ENCODE peak calls at places on chromosomes 1 and 21, in six cellular contexts. Q, H, E, X, V and B are unnamed samples.

GRCh38 chr1:100622037-100622436 is 84.1 kb downstream of the GPR88 start:
- DNase-seq in Q (peak), H (no peak), E (no peak), X (peak), V (peak), B (no peak)

GRCh38 chr1:92419642-92420041 is 67.1 kb downstream of the GFI1 start:
- DNase-seq in Q (no peak), H (no peak), E (no peak), X (no peak), V (no peak), B (no peak)

GRCh38 chr1:81811757-81812371 is 11.1 kb downstream of the ADGRL2 start:
- DNase-seq in Q (no peak), H (no peak), E (no peak), X (peak), V (no peak), B (no peak)

GRCh38 chr21:38831526-38832467 is 26.1 kb downstream of the ETS2 start:
- DNase-seq in Q (peak), H (peak), E (peak), X (peak), V (peak), B (peak)

GRCh38 chr1:210236840-210237409 is 4.3 kb downstream of the SERTAD4 start:
- DNase-seq in Q (peak), H (no peak), E (no peak), X (peak), V (peak), B (no peak)

GRCh38 chr1:159935719-159936283 is 9.6 kb downstream of the IGSF9 start:
- DNase-seq in Q (no peak), H (no peak), E (no peak), X (no peak), V (no peak), B (no peak)

GRCh38 chr1:226110249-226111108 is 48.0 kb downstream of the H3-3A start:
- DNase-seq in Q (peak), H (peak), E (peak), X (peak), V (peak), B (peak)

GRCh38 chr1:182611787-182612186 is 7.6 kb upstream of the RGS16 start:
- DNase-seq in Q (no peak), H (no peak), E (no peak), X (no peak), V (no peak), B (no peak)

GRCh38 chr1:116878804-116879477 is 30.8 kb upstream of the PTGFRN start:
- DNase-seq in Q (no peak), H (no peak), E (peak), X (peak), V (peak), B (peak)

GRCh38 chr1:153220606-153221303 is 3.4 kb downstream of the PRR9 start:
- DNase-seq in Q (no peak), H (no peak), E (no peak), X (no peak), V (no peak), B (no peak)

GRCh38 chr21:43190544-43191340 is 21.9 kb downstream of the CRYAA start:
- DNase-seq in Q (no peak), H (no peak), E (no peak), X (no peak), V (no peak), B (no peak)

GRCh38 chr1:241408170-241408569 is 51.2 kb upstream of the RGS7 start:
- DNase-seq in Q (no peak), H (no peak), E (no peak), X (peak), V (peak), B (no peak)
- TF ChIP-seq CTCF in Q (no peak), H (no peak), E (no peak), X (peak), V (peak), B (no peak)

DNA sequence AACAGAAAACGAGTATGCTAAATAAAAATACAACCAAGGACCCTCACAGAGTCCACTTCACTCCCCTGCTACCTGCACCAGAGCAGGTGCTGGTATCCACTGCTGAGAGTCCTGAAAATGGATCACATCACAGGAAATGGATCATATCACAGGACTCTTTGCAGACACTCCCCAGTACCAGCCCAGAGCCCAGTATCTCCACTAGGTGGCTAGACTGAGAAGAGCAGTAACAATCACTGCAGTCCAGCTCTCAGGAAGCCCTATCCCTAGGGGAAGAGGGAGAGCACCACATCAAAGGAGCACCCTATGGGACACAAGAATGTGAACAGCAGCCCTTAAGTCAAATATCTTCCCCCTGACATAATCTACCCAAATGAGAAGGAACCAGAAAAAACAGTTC is 28.0 kb downstream of the AGBL4 start:
- DNase-seq in Q (no peak), H (no peak), E (no peak), X (no peak), V (no peak), B (no peak)
- TF ChIP-seq CTCF in Q (no peak), H (no peak), E (peak), X (no peak), V (no peak), B (no peak)

GRCh38 chr1:4825841-4826450 is 171.5 kb downstream of the AJAP1 start:
- DNase-seq in Q (no peak), H (no peak), E (peak), X (no peak), V (no peak), B (peak)
- TF ChIP-seq CTCF in Q (no peak), H (peak), E (peak), X (no peak), V (no peak), B (peak)

DNA sequence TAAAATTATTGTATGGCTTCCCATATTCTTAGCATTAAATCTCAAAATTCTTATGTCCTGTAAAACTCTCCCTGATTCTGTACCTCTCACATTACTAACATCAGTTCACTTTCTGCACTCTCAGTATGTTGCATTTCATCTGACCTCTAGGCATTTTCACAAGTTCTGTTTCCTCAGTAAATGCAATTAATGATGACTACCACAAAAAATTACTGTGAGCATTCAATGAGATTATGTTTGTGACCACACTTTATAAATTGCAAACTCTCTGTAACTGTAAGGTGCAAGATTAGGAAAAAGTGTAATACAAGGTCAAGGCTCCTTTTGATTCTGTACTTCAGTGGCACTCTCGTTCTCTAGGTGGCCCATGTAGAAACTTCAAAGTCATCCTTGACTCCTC is 60.4 kb downstream of the LRRC53 start:
- DNase-seq in Q (no peak), H (no peak), E (no peak), X (no peak), V (no peak), B (no peak)
- TF ChIP-seq CTCF in Q (no peak), H (no peak), E (no peak), X (no peak), V (no peak), B (no peak)